ENCODE peak calls at places on chromosomes 2 and 18, in five cellular contexts. One of them, this sample, is unnamed.

GRCh38 chr2:196247114-196247978 is 76.0 kb upstream of the STK17B start:
- DNase-seq in HepG2: no peak
- DNase-seq in GM12878: no peak
- DNase-seq in K562: no peak
- DNase-seq in SK-N-SH: no peak
- DNase-seq in this sample: no peak

GRCh38 chr2:21217421-21217820 is 93.7 kb downstream of the TDRD15 start:
- DNase-seq in GM12878: no peak
- DNase-seq in K562: no peak
- DNase-seq in SK-N-SH: no peak
- DNase-seq in HepG2: no peak
- DNase-seq in this sample: no peak

GRCh38 chr18:48563027-48563426 is 24.2 kb downstream of the CTIF start:
- DNase-seq in K562: peak; percentile 24
- DNase-seq in GM12878: no peak
- DNase-seq in SK-N-SH: no peak
- DNase-seq in HepG2: no peak
- DNase-seq in this sample: no peak

GRCh38 chr2:127663566-127664064 is 11.7 kb downstream of the LIMS2 start:
- DNase-seq in GM12878: no peak
- DNase-seq in SK-N-SH: no peak
- DNase-seq in HepG2: no peak
- DNase-seq in K562: no peak
- DNase-seq in this sample: no peak

GRCh38 chr2:49240608-49241007 is 86.3 kb upstream of the FSHR start:
- DNase-seq in GM12878: no peak
- DNase-seq in K562: no peak
- DNase-seq in SK-N-SH: no peak
- DNase-seq in HepG2: peak; percentile 54
- DNase-seq in this sample: no peak

GRCh38 chr2:9428965-9429577 is 5.6 kb downstream of the CPSF3 start:
- DNase-seq in SK-N-SH: no peak
- DNase-seq in K562: no peak
- DNase-seq in HepG2: no peak
- DNase-seq in GM12878: no peak
- DNase-seq in this sample: no peak

GRCh38 chr18:44733069-44733753 is 52.5 kb downstream of the SETBP1 start:
- DNase-seq in SK-N-SH: no peak
- DNase-seq in K562: no peak
- DNase-seq in GM12878: no peak
- DNase-seq in HepG2: no peak
- DNase-seq in this sample: no peak

GRCh38 chr2:112317303-112318158 is 42.1 kb downstream of the ZC3H6 start:
- DNase-seq in K562: no peak
- DNase-seq in GM12878: no peak
- DNase-seq in SK-N-SH: no peak
- DNase-seq in HepG2: peak; percentile 62
- DNase-seq in this sample: no peak

GRCh38 chr2:118477111-118477517 is 370.3 kb downstream of the EN1 start:
- DNase-seq in SK-N-SH: no peak
- DNase-seq in GM12878: no peak
- DNase-seq in K562: no peak
- DNase-seq in HepG2: peak; percentile 88
- DNase-seq in this sample: no peak

GRCh38 chr2:219081701-219082331 is 21.1 kb upstream of the IHH start:
- DNase-seq in HepG2: peak; percentile 58
- DNase-seq in K562: no peak
- DNase-seq in GM12878: no peak
- DNase-seq in SK-N-SH: no peak
- DNase-seq in this sample: no peak

GRCh38 chr18:23401400-23402347 is 51.4 kb upstream of the RIOK3 start:
- DNase-seq in GM12878: no peak
- DNase-seq in K562: no peak
- DNase-seq in SK-N-SH: no peak
- DNase-seq in HepG2: peak; percentile 81
- DNase-seq in this sample: peak; percentile 28

GRCh38 chr2:156437272-156437671 is 1.1 kb downstream of the GPD2 start:
- DNase-seq in K562: no peak
- DNase-seq in SK-N-SH: no peak
- DNase-seq in GM12878: no peak
- DNase-seq in HepG2: no peak
- DNase-seq in this sample: no peak

GRCh38 chr2:217752714-217753459 is 249.9 kb downstream of the TNS1 start:
- DNase-seq in K562: no peak
- DNase-seq in SK-N-SH: no peak
- DNase-seq in HepG2: no peak
- DNase-seq in GM12878: no peak
- DNase-seq in this sample: no peak

GRCh38 chr2:38146917-38147307 is 71.0 kb upstream of the CYP1B1 start:
- DNase-seq in GM12878: peak; percentile 78
- DNase-seq in K562: peak; percentile 66
- DNase-seq in HepG2: peak; percentile 25
- DNase-seq in SK-N-SH: peak; percentile 27
- DNase-seq in this sample: peak; percentile 33

GRCh38 chr2:204984421-204984925 is 439.2 kb downstream of the PARD3B start:
- DNase-seq in K562: no peak
- DNase-seq in SK-N-SH: no peak
- DNase-seq in GM12878: no peak
- DNase-seq in HepG2: no peak
- DNase-seq in this sample: no peak

GRCh38 chr2:133837441-133838090 is 269.3 kb upstream of the NCKAP5 start:
- DNase-seq in K562: no peak
- DNase-seq in SK-N-SH: no peak
- DNase-seq in HepG2: no peak
- DNase-seq in GM12878: no peak
- DNase-seq in this sample: no peak

GRCh38 chr18:24964213-24964612 is 387.8 kb downstream of the ZNF521 start:
- DNase-seq in HepG2: no peak
- DNase-seq in SK-N-SH: no peak
- DNase-seq in GM12878: no peak
- DNase-seq in K562: no peak
- DNase-seq in this sample: peak; percentile 23

GRCh38 chr2:155310589-155310988 is 612.1 kb downstream of the KCNJ3 start:
- DNase-seq in K562: no peak
- DNase-seq in SK-N-SH: peak; percentile 0
- DNase-seq in GM12878: no peak
- DNase-seq in HepG2: peak; percentile 21
- DNase-seq in this sample: peak; percentile 16

GRCh38 chr2:134558208-134558890 is 160.5 kb downstream of the TMEM163 start:
- DNase-seq in SK-N-SH: no peak
- DNase-seq in K562: no peak
- DNase-seq in GM12878: no peak
- DNase-seq in HepG2: no peak
- DNase-seq in this sample: no peak

GRCh38 chr2:98580656-98581284 is 27.5 kb downstream of the COA5 start:
- DNase-seq in K562: no peak
- DNase-seq in GM12878: no peak
- DNase-seq in HepG2: no peak
- DNase-seq in SK-N-SH: no peak
- DNase-seq in this sample: no peak

GRCh38 chr2:234587341-234588053 is 90.6 kb upstream of the ARL4C start:
- DNase-seq in SK-N-SH: no peak
- DNase-seq in HepG2: no peak
- DNase-seq in GM12878: no peak
- DNase-seq in K562: no peak
- DNase-seq in this sample: no peak

GRCh38 chr2:234592541-234592940 is 95.7 kb upstream of the ARL4C start:
- DNase-seq in HepG2: no peak
- DNase-seq in GM12878: no peak
- DNase-seq in SK-N-SH: no peak
- DNase-seq in K562: no peak
- DNase-seq in this sample: no peak

GRCh38 chr2:234590076-234590475 is 93.2 kb upstream of the ARL4C start:
- DNase-seq in SK-N-SH: no peak
- DNase-seq in GM12878: no peak
- DNase-seq in K562: no peak
- DNase-seq in HepG2: no peak
- DNase-seq in this sample: no peak

GRCh38 chr2:234583331-234583730 is 86.5 kb upstream of the ARL4C start:
- DNase-seq in HepG2: no peak
- DNase-seq in K562: no peak
- DNase-seq in GM12878: no peak
- DNase-seq in SK-N-SH: no peak
- DNase-seq in this sample: no peak

GRCh38 chr2:234588054-234588430 is 91.2 kb upstream of the ARL4C start:
- DNase-seq in SK-N-SH: no peak
- DNase-seq in K562: no peak
- DNase-seq in HepG2: no peak
- DNase-seq in GM12878: no peak
- DNase-seq in this sample: no peak
- TF ChIP-seq FOXM1 in SK-N-SH: no peak
- TF ChIP-seq FOXM1 in K562: no peak
- TF ChIP-seq FOXM1 in HepG2: no peak
- TF ChIP-seq FOXM1 in GM12878: no peak
- TF ChIP-seq FOXM1 in this sample: no peak

GRCh38 chr2:212929116-212929515 is 222.3 kb downstream of the IKZF2 start:
- DNase-seq in SK-N-SH: no peak
- DNase-seq in K562: no peak
- DNase-seq in HepG2: no peak
- DNase-seq in GM12878: no peak
- DNase-seq in this sample: no peak
- TF ChIP-seq FOXM1 in SK-N-SH: no peak
- TF ChIP-seq FOXM1 in K562: no peak
- TF ChIP-seq FOXM1 in HepG2: no peak
- TF ChIP-seq FOXM1 in GM12878: no peak
- TF ChIP-seq FOXM1 in this sample: no peak

GRCh38 chr2:203936535-203936934 is at the start of gene ICOS:
- DNase-seq in K562: no peak
- DNase-seq in HepG2: no peak
- DNase-seq in GM12878: no peak
- DNase-seq in SK-N-SH: no peak
- DNase-seq in this sample: no peak
- TF ChIP-seq FOXM1 in K562: no peak
- TF ChIP-seq FOXM1 in HepG2: no peak
- TF ChIP-seq FOXM1 in GM12878: no peak
- TF ChIP-seq FOXM1 in SK-N-SH: no peak
- TF ChIP-seq FOXM1 in this sample: no peak

GRCh38 chr2:175853110-175853509 is 149.0 kb downstream of the LNPK start:
- DNase-seq in GM12878: no peak
- DNase-seq in SK-N-SH: no peak
- DNase-seq in K562: no peak
- DNase-seq in HepG2: no peak
- DNase-seq in this sample: no peak

GRCh38 chr2:175844169-175844568 is 157.9 kb downstream of the LNPK start:
- DNase-seq in HepG2: no peak
- DNase-seq in SK-N-SH: no peak
- DNase-seq in GM12878: no peak
- DNase-seq in K562: no peak
- DNase-seq in this sample: no peak

GRCh38 chr2:175847128-175847527 is 154.9 kb downstream of the LNPK start:
- DNase-seq in HepG2: no peak
- DNase-seq in GM12878: no peak
- DNase-seq in K562: no peak
- DNase-seq in SK-N-SH: no peak
- DNase-seq in this sample: no peak
- TF ChIP-seq FOXM1 in HepG2: no peak
- TF ChIP-seq FOXM1 in GM12878: no peak
- TF ChIP-seq FOXM1 in K562: no peak
- TF ChIP-seq FOXM1 in SK-N-SH: no peak
- TF ChIP-seq FOXM1 in this sample: no peak

DNA sequence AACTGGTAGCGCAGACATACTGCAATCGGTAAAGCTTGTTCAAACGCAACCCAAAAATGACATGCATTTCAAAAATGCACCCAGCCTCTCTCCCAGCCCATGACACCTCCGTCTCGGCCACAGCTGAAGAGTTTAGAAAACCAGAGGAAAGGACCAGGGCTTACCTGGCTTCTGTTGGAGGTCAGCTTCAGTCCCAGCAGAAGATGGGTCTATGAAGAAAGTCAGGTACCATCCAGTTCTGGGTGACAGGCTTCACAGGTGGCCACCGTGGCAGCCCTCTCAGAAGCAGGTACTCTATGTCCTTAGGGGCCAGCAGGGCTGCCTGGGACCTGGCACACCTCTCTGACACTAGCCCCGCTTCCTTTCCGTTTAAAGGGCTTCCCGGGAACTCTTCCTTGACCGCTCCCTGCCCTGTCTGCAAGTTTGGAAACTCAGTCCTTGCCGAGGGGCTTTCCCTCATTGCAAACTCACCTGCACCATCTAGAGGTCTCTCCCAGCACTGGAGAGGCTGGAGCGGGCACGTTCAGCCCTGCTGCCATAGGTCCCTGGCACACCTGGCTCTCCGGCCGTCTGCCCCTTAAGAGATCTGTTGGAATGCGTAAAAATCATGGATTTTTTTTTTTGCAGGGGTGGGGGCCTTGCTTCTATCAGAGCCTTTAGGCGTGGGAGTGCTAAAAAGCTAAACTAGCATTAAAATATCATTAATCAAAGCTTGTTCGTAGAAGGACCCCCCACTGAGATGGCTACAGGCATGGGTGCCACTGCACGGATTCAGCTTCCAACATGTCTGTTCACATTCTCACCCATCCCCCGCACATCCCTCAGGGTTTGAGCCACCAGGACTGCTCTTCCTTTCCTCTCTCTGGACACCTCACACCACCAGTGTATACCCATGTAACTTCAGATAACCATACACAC is at the start of gene EDAR:
- DNase-seq in HepG2: peak; percentile 54
- DNase-seq in SK-N-SH: peak; percentile 67
- DNase-seq in GM12878: no peak
- DNase-seq in K562: no peak
- DNase-seq in this sample: peak; percentile 77
- TF ChIP-seq FOXM1 in HepG2: no peak
- TF ChIP-seq FOXM1 in SK-N-SH: no peak
- TF ChIP-seq FOXM1 in GM12878: no peak
- TF ChIP-seq FOXM1 in K562: no peak
- TF ChIP-seq FOXM1 in this sample: no peak

GRCh38 chr18:46013484-46014189 is 46.5 kb upstream of the EPG5 start:
- DNase-seq in HepG2: no peak
- DNase-seq in K562: no peak
- DNase-seq in SK-N-SH: no peak
- DNase-seq in GM12878: no peak
- DNase-seq in this sample: no peak
- TF ChIP-seq FOXM1 in HepG2: no peak
- TF ChIP-seq FOXM1 in K562: no peak
- TF ChIP-seq FOXM1 in SK-N-SH: no peak
- TF ChIP-seq FOXM1 in GM12878: peak; percentile 96
- TF ChIP-seq FOXM1 in this sample: no peak